ENCODE peak calls at places on chromosomes 1 and 21, in seven cellular contexts. One of them, this sample, is unnamed.
A peak's percentile ranks its signal among the peaks of the same experiment; 100 is the strongest.

GRCh38 chr1:84298688-84299535 is 2.6 kb upstream of the SAMD13 start:
- DNase-seq in foreskin fibroblast: peak; percentile 63
- DNase-seq in esophagus squamous epithelium: no peak
- DNase-seq in cardiac muscle cell: peak; percentile 52
- DNase-seq in K562: peak; percentile 53
- DNase-seq in lower lobe of right lung: peak; percentile 56
- DNase-seq in B cell: peak; percentile 69
- DNase-seq in this sample: peak; percentile 54

GRCh38 chr21:26448751-26449150 is 124.3 kb downstream of the CYYR1 start:
- DNase-seq in foreskin fibroblast: peak; percentile 69
- DNase-seq in esophagus squamous epithelium: no peak
- DNase-seq in cardiac muscle cell: no peak
- DNase-seq in K562: no peak
- DNase-seq in lower lobe of right lung: no peak
- DNase-seq in B cell: no peak
- DNase-seq in this sample: no peak

GRCh38 chr1:180482425-180483275 is 19.7 kb downstream of the ACBD6 start:
- DNase-seq in foreskin fibroblast: peak; percentile 74
- DNase-seq in esophagus squamous epithelium: no peak
- DNase-seq in cardiac muscle cell: peak; percentile 62
- DNase-seq in K562: peak; percentile 53
- DNase-seq in lower lobe of right lung: no peak
- DNase-seq in B cell: peak; percentile 37
- DNase-seq in this sample: peak; percentile 18

GRCh38 chr1:91104712-91105111 is 82.9 kb upstream of the ZNF644 start:
- DNase-seq in foreskin fibroblast: no peak
- DNase-seq in esophagus squamous epithelium: no peak
- DNase-seq in cardiac muscle cell: no peak
- DNase-seq in K562: no peak
- DNase-seq in lower lobe of right lung: no peak
- DNase-seq in B cell: no peak
- DNase-seq in this sample: no peak

GRCh38 chr21:38958940-38959685 is 153.4 kb downstream of the ETS2 start:
- DNase-seq in foreskin fibroblast: peak; percentile 87
- DNase-seq in esophagus squamous epithelium: no peak
- DNase-seq in cardiac muscle cell: no peak
- DNase-seq in K562: peak; percentile 33
- DNase-seq in lower lobe of right lung: no peak
- DNase-seq in B cell: no peak
- DNase-seq in this sample: no peak

GRCh38 chr1:11354893-11355593 is 82.0 kb downstream of the UBIAD1 start:
- DNase-seq in foreskin fibroblast: no peak
- DNase-seq in esophagus squamous epithelium: no peak
- DNase-seq in cardiac muscle cell: no peak
- DNase-seq in K562: no peak
- DNase-seq in lower lobe of right lung: no peak
- DNase-seq in B cell: no peak
- DNase-seq in this sample: no peak

GRCh38 chr1:17877896-17878295 is 122.8 kb downstream of the ACTL8 start:
- DNase-seq in foreskin fibroblast: peak; percentile 51
- DNase-seq in esophagus squamous epithelium: no peak
- DNase-seq in cardiac muscle cell: no peak
- DNase-seq in K562: no peak
- DNase-seq in lower lobe of right lung: no peak
- DNase-seq in B cell: no peak
- DNase-seq in this sample: no peak

GRCh38 chr1:101284021-101284420 is 47.2 kb downstream of the S1PR1 start:
- DNase-seq in foreskin fibroblast: no peak
- DNase-seq in esophagus squamous epithelium: no peak
- DNase-seq in cardiac muscle cell: no peak
- DNase-seq in K562: no peak
- DNase-seq in lower lobe of right lung: no peak
- DNase-seq in B cell: no peak
- DNase-seq in this sample: no peak

GRCh38 chr1:21325231-21325718 is 35.0 kb upstream of the ECE1 start:
- DNase-seq in foreskin fibroblast: no peak
- DNase-seq in esophagus squamous epithelium: no peak
- DNase-seq in cardiac muscle cell: no peak
- DNase-seq in K562: no peak
- DNase-seq in lower lobe of right lung: peak; percentile 57
- DNase-seq in B cell: peak; percentile 74
- DNase-seq in this sample: no peak

GRCh38 chr1:186845581-186846210 is 16.9 kb downstream of the PLA2G4A start:
- DNase-seq in foreskin fibroblast: no peak
- DNase-seq in esophagus squamous epithelium: no peak
- DNase-seq in cardiac muscle cell: no peak
- DNase-seq in K562: no peak
- DNase-seq in lower lobe of right lung: no peak
- DNase-seq in B cell: no peak
- DNase-seq in this sample: no peak

GRCh38 chr1:160708821-160709220 is 2.8 kb downstream of the CD48 start:
- DNase-seq in foreskin fibroblast: no peak
- DNase-seq in esophagus squamous epithelium: no peak
- DNase-seq in cardiac muscle cell: no peak
- DNase-seq in K562: no peak
- DNase-seq in lower lobe of right lung: no peak
- DNase-seq in B cell: no peak
- DNase-seq in this sample: no peak

GRCh38 chr1:227898502-227899140 is 49.1 kb downstream of the WNT9A start:
- DNase-seq in foreskin fibroblast: no peak
- DNase-seq in esophagus squamous epithelium: no peak
- DNase-seq in cardiac muscle cell: no peak
- DNase-seq in K562: no peak
- DNase-seq in lower lobe of right lung: peak; percentile 32
- DNase-seq in B cell: no peak
- DNase-seq in this sample: peak; percentile 2

GRCh38 chr1:215749423-215749822 is 182.3 kb downstream of the KCTD3 start:
- DNase-seq in foreskin fibroblast: peak; percentile 69
- DNase-seq in esophagus squamous epithelium: no peak
- DNase-seq in cardiac muscle cell: no peak
- DNase-seq in K562: no peak
- DNase-seq in lower lobe of right lung: no peak
- DNase-seq in B cell: no peak
- DNase-seq in this sample: no peak

GRCh38 chr1:4046836-4047461 is 146.9 kb upstream of the C1orf174 start:
- DNase-seq in foreskin fibroblast: no peak
- DNase-seq in esophagus squamous epithelium: no peak
- DNase-seq in cardiac muscle cell: no peak
- DNase-seq in K562: no peak
- DNase-seq in lower lobe of right lung: no peak
- DNase-seq in B cell: peak; percentile 41
- DNase-seq in this sample: no peak

GRCh38 chr1:87074001-87074795 is 159.8 kb downstream of the HS2ST1 start:
- DNase-seq in foreskin fibroblast: peak; percentile 53
- DNase-seq in esophagus squamous epithelium: no peak
- DNase-seq in cardiac muscle cell: no peak
- DNase-seq in K562: no peak
- DNase-seq in lower lobe of right lung: no peak
- DNase-seq in B cell: no peak
- DNase-seq in this sample: no peak

GRCh38 chr1:89615676-89616598 is 17.0 kb upstream of the LRRC8C start:
- DNase-seq in foreskin fibroblast: no peak
- DNase-seq in esophagus squamous epithelium: no peak
- DNase-seq in cardiac muscle cell: no peak
- DNase-seq in K562: no peak
- DNase-seq in lower lobe of right lung: no peak
- DNase-seq in B cell: peak; percentile 42
- DNase-seq in this sample: peak; percentile 30

DNA sequence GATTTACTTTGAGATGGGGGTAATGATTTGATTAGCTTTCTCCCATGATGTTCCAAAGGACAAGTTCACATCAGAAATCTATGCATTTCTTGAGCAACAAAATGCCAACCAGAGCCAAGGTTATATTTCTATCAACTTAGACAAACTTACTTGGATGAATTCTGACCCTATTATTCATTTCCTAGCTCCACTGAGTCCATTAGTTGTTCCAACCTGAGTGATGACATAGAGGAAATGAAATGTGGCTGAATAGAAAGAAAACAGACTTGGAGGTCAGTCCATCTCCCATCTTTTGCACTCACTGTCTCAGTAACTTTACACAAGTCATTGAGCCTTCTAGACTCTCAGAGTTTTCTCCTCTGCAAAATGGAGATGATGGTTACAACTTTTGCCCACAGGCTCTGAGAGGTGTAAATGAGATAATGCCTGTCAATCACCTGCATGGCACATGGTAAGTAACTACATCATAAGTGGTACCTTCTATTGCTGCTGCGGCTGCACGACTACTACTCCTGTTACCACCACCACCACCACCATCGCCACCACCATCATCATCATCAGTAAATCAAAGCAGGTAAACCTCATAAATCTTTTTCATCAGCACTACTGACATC is 98.2 kb downstream of the PTPN14 start:
- DNase-seq in foreskin fibroblast: peak; percentile 77
- DNase-seq in esophagus squamous epithelium: no peak
- DNase-seq in cardiac muscle cell: no peak
- DNase-seq in K562: no peak
- DNase-seq in lower lobe of right lung: no peak
- DNase-seq in B cell: no peak
- DNase-seq in this sample: no peak
- TF ChIP-seq CTCF in foreskin fibroblast: no peak
- TF ChIP-seq CTCF in esophagus squamous epithelium: no peak
- TF ChIP-seq CTCF in cardiac muscle cell: no peak
- TF ChIP-seq CTCF in K562: no peak
- TF ChIP-seq CTCF in lower lobe of right lung: no peak
- TF ChIP-seq CTCF in B cell: no peak
- TF ChIP-seq CTCF in this sample: no peak

GRCh38 chr1:172397221-172397620 is 23.3 kb upstream of the C1orf105 start:
- DNase-seq in foreskin fibroblast: peak; percentile 56
- DNase-seq in esophagus squamous epithelium: no peak
- DNase-seq in cardiac muscle cell: no peak
- DNase-seq in K562: no peak
- DNase-seq in lower lobe of right lung: no peak
- DNase-seq in B cell: no peak
- DNase-seq in this sample: no peak

GRCh38 chr1:172398193-172398592 is 22.3 kb upstream of the C1orf105 start:
- DNase-seq in foreskin fibroblast: peak; percentile 48
- DNase-seq in esophagus squamous epithelium: no peak
- DNase-seq in cardiac muscle cell: no peak
- DNase-seq in K562: no peak
- DNase-seq in lower lobe of right lung: no peak
- DNase-seq in B cell: no peak
- DNase-seq in this sample: no peak

GRCh38 chr1:172400073-172400737 is 20.3 kb upstream of the C1orf105 start:
- DNase-seq in foreskin fibroblast: no peak
- DNase-seq in esophagus squamous epithelium: no peak
- DNase-seq in cardiac muscle cell: no peak
- DNase-seq in K562: no peak
- DNase-seq in lower lobe of right lung: no peak
- DNase-seq in B cell: no peak
- DNase-seq in this sample: peak; percentile 14

GRCh38 chr1:172397633-172398032 is 22.9 kb upstream of the C1orf105 start:
- DNase-seq in foreskin fibroblast: no peak
- DNase-seq in esophagus squamous epithelium: no peak
- DNase-seq in cardiac muscle cell: no peak
- DNase-seq in K562: no peak
- DNase-seq in lower lobe of right lung: no peak
- DNase-seq in B cell: no peak
- DNase-seq in this sample: no peak

DNA sequence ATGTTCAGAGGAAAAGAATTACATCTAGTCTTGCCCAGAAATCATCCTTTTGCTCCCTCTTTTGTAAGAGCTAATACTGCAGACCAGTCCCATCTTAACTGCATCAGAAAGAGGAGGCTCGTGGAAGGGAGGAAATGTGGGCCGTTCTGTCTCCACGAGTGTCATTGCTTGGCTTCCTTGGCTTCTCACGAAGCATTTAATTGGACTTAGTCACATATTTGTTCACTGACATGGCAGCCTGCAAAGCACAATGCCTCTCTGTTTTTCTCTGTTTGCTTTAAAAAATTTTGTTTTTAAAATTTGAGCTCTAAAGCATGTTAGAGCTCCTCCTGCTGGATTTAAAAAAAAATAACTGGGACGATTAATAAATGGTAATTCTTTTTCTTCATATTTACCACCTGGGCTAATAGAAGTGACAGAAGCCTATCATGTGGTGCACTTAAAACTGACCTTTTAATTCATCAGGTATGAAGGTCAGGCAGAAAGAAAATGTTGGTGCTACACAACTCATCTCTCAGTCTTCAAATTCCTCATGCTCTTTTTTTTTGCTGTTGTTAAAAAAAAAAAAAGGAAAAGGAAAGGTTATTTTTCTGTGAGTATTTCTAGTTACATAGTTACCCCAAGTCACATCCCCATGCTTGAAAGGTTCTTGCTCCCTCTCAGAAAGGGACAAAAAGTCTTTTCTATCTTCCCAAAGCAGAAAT is 21.0 kb upstream of the C1orf105 start:
- DNase-seq in foreskin fibroblast: peak; percentile 93
- DNase-seq in esophagus squamous epithelium: no peak
- DNase-seq in cardiac muscle cell: peak; percentile 13
- DNase-seq in K562: peak; percentile 22
- DNase-seq in lower lobe of right lung: no peak
- DNase-seq in B cell: peak; percentile 10
- DNase-seq in this sample: no peak
- TF ChIP-seq CTCF in foreskin fibroblast: no peak
- TF ChIP-seq CTCF in esophagus squamous epithelium: peak; percentile 70
- TF ChIP-seq CTCF in cardiac muscle cell: peak; percentile 47
- TF ChIP-seq CTCF in K562: peak; percentile 59
- TF ChIP-seq CTCF in lower lobe of right lung: peak; percentile 66
- TF ChIP-seq CTCF in B cell: peak; percentile 92
- TF ChIP-seq CTCF in this sample: peak; percentile 63

GRCh38 chr1:2228157-2228594 is at the start of gene SKI:
- DNase-seq in foreskin fibroblast: no peak
- DNase-seq in esophagus squamous epithelium: no peak
- DNase-seq in cardiac muscle cell: no peak
- DNase-seq in K562: no peak
- DNase-seq in lower lobe of right lung: no peak
- DNase-seq in B cell: no peak
- DNase-seq in this sample: no peak

GRCh38 chr1:2229032-2229920 is 1.2 kb downstream of the SKI start:
- DNase-seq in foreskin fibroblast: peak; percentile 81
- DNase-seq in esophagus squamous epithelium: no peak
- DNase-seq in cardiac muscle cell: peak; percentile 79
- DNase-seq in K562: peak; percentile 51
- DNase-seq in lower lobe of right lung: peak; percentile 84
- DNase-seq in B cell: peak; percentile 69
- DNase-seq in this sample: peak; percentile 57

GRCh38 chr1:2228684-2229031 is 539 bp downstream of the SKI start:
- DNase-seq in foreskin fibroblast: peak; percentile 53
- DNase-seq in esophagus squamous epithelium: no peak
- DNase-seq in cardiac muscle cell: no peak
- DNase-seq in K562: peak; percentile 41
- DNase-seq in lower lobe of right lung: peak; percentile 68
- DNase-seq in B cell: no peak
- DNase-seq in this sample: no peak

GRCh38 chr1:2226525-2227340 is 1.4 kb upstream of the SKI start:
- DNase-seq in foreskin fibroblast: no peak
- DNase-seq in esophagus squamous epithelium: no peak
- DNase-seq in cardiac muscle cell: no peak
- DNase-seq in K562: peak; percentile 66
- DNase-seq in lower lobe of right lung: peak; percentile 63
- DNase-seq in B cell: no peak
- DNase-seq in this sample: no peak

GRCh38 chr1:2227341-2228156 is 570 bp upstream of the SKI start:
- DNase-seq in foreskin fibroblast: peak; percentile 99
- DNase-seq in esophagus squamous epithelium: peak; percentile 52
- DNase-seq in cardiac muscle cell: peak; percentile 98
- DNase-seq in K562: peak; percentile 99
- DNase-seq in lower lobe of right lung: peak; percentile 97
- DNase-seq in B cell: peak; percentile 100
- DNase-seq in this sample: peak; percentile 99
- TF ChIP-seq CTCF in foreskin fibroblast: no peak
- TF ChIP-seq CTCF in esophagus squamous epithelium: no peak
- TF ChIP-seq CTCF in cardiac muscle cell: no peak
- TF ChIP-seq CTCF in K562: no peak
- TF ChIP-seq CTCF in lower lobe of right lung: no peak
- TF ChIP-seq CTCF in B cell: no peak
- TF ChIP-seq CTCF in this sample: no peak

GRCh38 chr1:14656384-14656937 is 58.0 kb downstream of the KAZN start:
- DNase-seq in foreskin fibroblast: no peak
- DNase-seq in esophagus squamous epithelium: no peak
- DNase-seq in cardiac muscle cell: no peak
- DNase-seq in K562: no peak
- DNase-seq in lower lobe of right lung: no peak
- DNase-seq in B cell: no peak
- DNase-seq in this sample: no peak
- TF ChIP-seq CTCF in foreskin fibroblast: no peak
- TF ChIP-seq CTCF in esophagus squamous epithelium: no peak
- TF ChIP-seq CTCF in cardiac muscle cell: no peak
- TF ChIP-seq CTCF in K562: no peak
- TF ChIP-seq CTCF in lower lobe of right lung: no peak
- TF ChIP-seq CTCF in B cell: no peak
- TF ChIP-seq CTCF in this sample: no peak

This sample was measured in endothelial cell.